ENCODE peak calls at places on chromosome 15, in five cellular contexts. T is H1, P is GM12878, D is HepG2, G is K562. B is an unnamed sample.

GRCh38 chr15:55532944-55533343 is 24.9 kb upstream of the DNAAF4 start:
- DNase-seq in T (no peak), P (no peak), D (no peak), G (no peak), B (no peak)

GRCh38 chr15:90780916-90781315 is 63.8 kb downstream of the BLM start:
- DNase-seq in T (no peak), P (peak), D (no peak), G (no peak), B (no peak)

GRCh38 chr15:78685157-78685830 is 44.3 kb upstream of the CHRNB4 start:
- DNase-seq in T (peak), P (no peak), D (no peak), G (no peak), B (no peak)

GRCh38 chr15:66834863-66835557 is 133.0 kb downstream of the SMAD6 start:
- DNase-seq in T (peak), P (no peak), D (no peak), G (no peak), B (no peak)

GRCh38 chr15:64749999-64750657 is 25.3 kb downstream of the RBPMS2 start:
- DNase-seq in T (no peak), P (no peak), D (no peak), G (peak), B (no peak)

GRCh38 chr15:88882745-88883144 is 12.6 kb downstream of the HAPLN3 start:
- DNase-seq in T (no peak), P (no peak), D (no peak), G (no peak), B (no peak)

GRCh38 chr15:100663066-100663465 is 60.7 kb downstream of the ASB7 start:
- DNase-seq in T (peak), P (no peak), D (no peak), G (peak), B (peak)

GRCh38 chr15:89543389-89543788 is 31.9 kb upstream of the TICRR start:
- DNase-seq in T (no peak), P (no peak), D (no peak), G (no peak), B (no peak)

GRCh38 chr15:41115088-41115651 is 910 bp downstream of the INO80 start:
- DNase-seq in T (no peak), P (peak), D (peak), G (peak), B (peak)

GRCh38 chr15:83581381-83581780 is 72.5 kb upstream of the ADAMTSL3 start:
- DNase-seq in T (no peak), P (no peak), D (no peak), G (no peak), B (no peak)

GRCh38 chr15:69941931-69942471 is 155.7 kb downstream of the TLE3 start:
- DNase-seq in T (no peak), P (no peak), D (no peak), G (no peak), B (no peak)

GRCh38 chr15:101323793-101324505 is 28.9 kb upstream of the SNRPA1 start:
- DNase-seq in T (no peak), P (no peak), D (no peak), G (no peak), B (no peak)

GRCh38 chr15:82742134-82742533 is 32.5 kb upstream of the AP3B2 start:
- DNase-seq in T (no peak), P (no peak), D (no peak), G (no peak), B (no peak)

GRCh38 chr15:67043939-67044771 is 21.2 kb upstream of the SMAD3 start:
- DNase-seq in T (peak), P (no peak), D (peak), G (no peak), B (no peak)

GRCh38 chr15:62559049-62559733 is 394.1 kb upstream of the C2CD4B start:
- DNase-seq in T (no peak), P (no peak), D (no peak), G (no peak), B (no peak)

GRCh38 chr15:89533861-89534544 is 37.6 kb upstream of the RHCG start:
- DNase-seq in T (no peak), P (no peak), D (no peak), G (no peak), B (no peak)

GRCh38 chr15:78957416-78958093 is 12.7 kb upstream of the CTSH start:
- DNase-seq in T (no peak), P (no peak), D (no peak), G (no peak), B (no peak)

GRCh38 chr15:25182098-25182478 is 227.3 kb downstream of the SNRPN start:
- DNase-seq in T (no peak), P (no peak), D (no peak), G (no peak), B (no peak)

GRCh38 chr15:66007663-66008262 is 138.5 kb downstream of the RAB11A start:
- DNase-seq in T (peak), P (peak), D (no peak), G (no peak), B (no peak)

GRCh38 chr15:95401586-95401985 is 928.9 kb upstream of the NR2F2 start:
- DNase-seq in T (no peak), P (no peak), D (no peak), G (no peak), B (no peak)

GRCh38 chr15:67884514-67885225 is 44.8 kb upstream of the RNU6-1 start:
- DNase-seq in T (peak), P (no peak), D (peak), G (peak), B (no peak)

GRCh38 chr15:34964277-34964676 is 5.3 kb downstream of the AQR start:
- DNase-seq in T (no peak), P (no peak), D (no peak), G (no peak), B (no peak)

GRCh38 chr15:85329561-85330421 is 50.6 kb upstream of the AKAP13 start:
- DNase-seq in T (no peak), P (peak), D (no peak), G (no peak), B (no peak)

GRCh38 chr15:89599021-89599420 is 23.8 kb downstream of the TICRR start:
- DNase-seq in T (no peak), P (no peak), D (no peak), G (no peak), B (no peak)

GRCh38 chr15:43281926-43282602 is 15.3 kb upstream of the TGM5 start:
- DNase-seq in T (no peak), P (no peak), D (no peak), G (no peak), B (no peak)

GRCh38 chr15:49901867-49902775 is 216.9 kb downstream of the ATP8B4 start:
- DNase-seq in T (no peak), P (no peak), D (no peak), G (no peak), B (no peak)

GRCh38 chr15:22227961-22228762 is 147.8 kb downstream of the OR4M2 start:
- DNase-seq in T (no peak), P (no peak), D (no peak), G (no peak), B (no peak)

GRCh38 chr15:38069001-38069400 is 134.6 kb downstream of the TMCO5A start:
- DNase-seq in T (no peak), P (peak), D (no peak), G (no peak), B (no peak)

GRCh38 chr15:87522997-87523396 is 733.5 kb downstream of the NTRK3 start:
- DNase-seq in T (no peak), P (no peak), D (no peak), G (no peak), B (no peak)

GRCh38 chr15:44394562-44394961 is 32.9 kb upstream of the CTDSPL2 start:
- DNase-seq in T (no peak), P (no peak), D (no peak), G (no peak), B (no peak)
- TF ChIP-seq EZH2 in T (no peak), P (no peak), D (no peak), G (no peak), B (no peak)

DNA sequence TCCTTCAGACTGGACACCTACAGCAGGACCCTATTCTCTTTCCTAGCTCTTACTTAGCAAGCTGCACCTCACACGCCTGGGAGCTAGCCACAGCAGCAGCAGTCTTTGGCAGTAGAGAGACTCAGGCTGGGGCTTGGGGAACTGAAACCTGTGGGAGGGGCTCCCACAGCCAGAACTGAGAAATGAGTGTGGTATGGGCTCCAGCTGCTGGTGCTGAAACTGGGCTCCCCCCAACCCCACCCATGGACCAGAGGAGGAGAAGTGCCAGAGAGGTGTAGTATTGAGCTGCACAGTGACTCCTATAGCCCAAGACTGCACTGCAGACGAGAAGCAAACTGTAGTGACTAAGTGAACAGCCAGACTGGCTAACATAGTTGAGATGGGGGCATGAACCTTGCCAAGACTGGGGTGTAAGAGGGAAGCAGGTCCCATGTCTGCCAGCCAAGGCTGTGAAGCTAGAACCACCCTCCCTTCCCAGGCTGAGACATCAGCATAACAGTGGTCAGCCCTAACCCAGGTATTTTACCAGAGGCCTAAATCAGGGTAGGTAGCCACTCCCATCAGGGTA is 62.5 kb downstream of the MYO5A start:
- DNase-seq in T (no peak), P (peak), D (no peak), G (no peak), B (no peak)
- TF ChIP-seq ATF3 in T (no peak), P (no peak), D (no peak), G (no peak), B (no peak)

GRCh38 chr15:76343313-76343996 is 6.9 kb downstream of the ISL2 start:
- DNase-seq in T (no peak), P (no peak), D (no peak), G (no peak), B (no peak)
- TF ChIP-seq EZH2 in T (peak), P (no peak), D (no peak), G (no peak), B (no peak)

GRCh38 chr15:52765779-52766178 is 24.4 kb downstream of the ONECUT1 start:
- DNase-seq in T (no peak), P (no peak), D (peak), G (no peak), B (no peak)
- TF ChIP-seq ATF3 in T (no peak), P (no peak), D (no peak), G (no peak), B (no peak)

B was measured in HCT116.